ENCODE peak calls at places on chromosomes 4 and X, in six cellular contexts. Q is transverse colon, B is fibroblast of villous mesenchyme, T is kidney epithelial cell, Y is NB4, J is AG09309. U is an unnamed sample.

GRCh38 chr4:152778656-152779512 is 646 bp downstream of the TIGD4 start:
- DNase-seq in Q (peak), B (no peak), T (no peak), Y (peak), J (no peak), U (no peak)

GRCh38 chrX:11113731-11114130 is 2.6 kb downstream of the HCCS start:
- DNase-seq in Q (no peak), B (peak), T (no peak), Y (peak), J (no peak), U (no peak)

GRCh38 chr4:3302164-3302785 is 9.5 kb downstream of the RGS12 start:
- DNase-seq in Q (no peak), B (no peak), T (no peak), Y (peak), J (no peak), U (no peak)

GRCh38 chrX:40468033-40468979 is 112.5 kb upstream of the ATP6AP2 start:
- DNase-seq in Q (peak), B (peak), T (peak), Y (peak), J (no peak), U (no peak)

GRCh38 chr4:100100985-100101384 is 89.3 kb downstream of the DDIT4L start:
- DNase-seq in Q (no peak), B (no peak), T (no peak), Y (no peak), J (no peak), U (no peak)

GRCh38 chr4:7120341-7120740 is 52.5 kb upstream of the GRPEL1 start:
- DNase-seq in Q (no peak), B (no peak), T (no peak), Y (peak), J (no peak), U (no peak)

GRCh38 chr4:73446336-73446938 is 10.4 kb downstream of the AFP start:
- DNase-seq in Q (no peak), B (peak), T (no peak), Y (peak), J (no peak), U (no peak)

GRCh38 chr4:130689182-130689581 is 1593.2 kb downstream of the C4orf33 start:
- DNase-seq in Q (no peak), B (no peak), T (no peak), Y (no peak), J (no peak), U (no peak)

GRCh38 chr4:113080050-113080449 is 30.6 kb downstream of the ANK2 start:
- DNase-seq in Q (no peak), B (no peak), T (peak), Y (no peak), J (no peak), U (no peak)

GRCh38 chrX:10110316-10110932 is 46.4 kb upstream of the CLCN4 start:
- DNase-seq in Q (no peak), B (no peak), T (no peak), Y (no peak), J (no peak), U (no peak)

GRCh38 chr4:164648849-164649212 is 105.1 kb upstream of the SMIM31 start:
- DNase-seq in Q (no peak), B (no peak), T (no peak), Y (no peak), J (no peak), U (no peak)

GRCh38 chrX:53128097-53128749 is 34.3 kb downstream of the KANTR start:
- DNase-seq in Q (no peak), B (peak), T (no peak), Y (no peak), J (peak), U (peak)

GRCh38 chr4:92305148-92305877 is 1.5 kb downstream of the GRID2 start:
- DNase-seq in Q (no peak), B (peak), T (peak), Y (no peak), J (no peak), U (no peak)

GRCh38 chrX:43860646-43861370 is 21.4 kb downstream of the MAOB start:
- DNase-seq in Q (no peak), B (no peak), T (peak), Y (no peak), J (no peak), U (no peak)

GRCh38 chr4:152235718-152236117 is 300.2 kb downstream of the FBXW7 start:
- DNase-seq in Q (no peak), B (no peak), T (no peak), Y (no peak), J (no peak), U (no peak)

GRCh38 chrX:23228950-23229448 is 105.7 kb upstream of the PTCHD1 start:
- DNase-seq in Q (no peak), B (no peak), T (no peak), Y (peak), J (no peak), U (no peak)
- H3K4me3 ChIP-seq in Q (no peak), B (no peak), T (no peak), Y (no peak), J (no peak), U (no peak)

DNA sequence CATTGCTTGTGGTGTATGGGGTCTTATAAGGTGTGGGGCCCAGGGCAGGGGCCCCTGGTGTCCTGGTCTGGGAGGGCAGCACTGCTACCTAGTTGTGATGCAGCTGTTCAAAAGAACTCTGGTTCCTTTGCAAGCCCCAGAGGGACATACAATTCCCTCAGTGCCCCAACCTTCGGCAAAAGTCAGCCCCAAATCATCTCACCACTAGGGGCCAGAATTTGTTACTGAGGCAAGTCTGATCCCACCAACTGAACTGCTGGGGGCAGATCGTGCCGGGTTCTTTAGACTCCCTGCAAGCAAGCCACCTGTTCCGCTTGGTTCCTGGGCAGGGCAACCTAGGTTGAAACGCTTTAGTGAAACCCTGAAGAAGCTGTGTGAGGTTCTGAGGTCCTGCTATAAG is 180.1 kb upstream of the S100G start:
- DNase-seq in Q (no peak), B (no peak), T (no peak), Y (peak), J (no peak), U (no peak)
- TF ChIP-seq CTCF in Q (no peak), B (peak), T (no peak), Y (peak), J (no peak), U (no peak)

GRCh38 chrX:151860827-151861226 is 51.9 kb upstream of the MAGEA4 start:
- DNase-seq in Q (no peak), B (no peak), T (no peak), Y (no peak), J (no peak), U (no peak)
- H3K4me3 ChIP-seq in Q (no peak), B (no peak), T (no peak), Y (no peak), J (no peak), U (no peak)

DNA sequence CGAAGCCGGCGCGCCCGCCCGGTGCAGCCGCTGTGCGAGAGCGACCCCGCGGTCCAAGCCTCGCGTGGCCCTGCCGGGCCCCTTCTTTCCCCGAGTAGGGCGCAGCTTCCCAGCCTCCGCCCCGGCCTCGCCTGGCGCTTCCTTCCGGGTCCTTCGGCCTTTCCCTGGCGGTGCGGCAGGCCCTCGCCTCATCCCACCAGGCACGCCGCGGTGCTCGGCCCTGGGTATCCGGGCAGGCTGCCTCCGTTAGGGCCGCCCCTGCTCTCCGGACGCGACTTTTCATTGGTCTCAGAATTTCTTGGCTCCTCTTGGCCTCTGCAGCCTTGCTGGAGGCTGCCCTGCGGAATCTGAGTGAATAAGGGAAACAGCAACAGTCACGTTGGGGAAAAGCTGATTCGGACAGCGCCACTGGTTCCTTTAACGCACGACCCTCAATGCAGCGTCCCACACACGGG is 429 bp downstream of the UVSSA start:
- DNase-seq in Q (peak), B (peak), T (no peak), Y (peak), J (peak), U (no peak)
- TF ChIP-seq CTCF in Q (no peak), B (no peak), T (no peak), Y (no peak), J (no peak), U (no peak)

DNA sequence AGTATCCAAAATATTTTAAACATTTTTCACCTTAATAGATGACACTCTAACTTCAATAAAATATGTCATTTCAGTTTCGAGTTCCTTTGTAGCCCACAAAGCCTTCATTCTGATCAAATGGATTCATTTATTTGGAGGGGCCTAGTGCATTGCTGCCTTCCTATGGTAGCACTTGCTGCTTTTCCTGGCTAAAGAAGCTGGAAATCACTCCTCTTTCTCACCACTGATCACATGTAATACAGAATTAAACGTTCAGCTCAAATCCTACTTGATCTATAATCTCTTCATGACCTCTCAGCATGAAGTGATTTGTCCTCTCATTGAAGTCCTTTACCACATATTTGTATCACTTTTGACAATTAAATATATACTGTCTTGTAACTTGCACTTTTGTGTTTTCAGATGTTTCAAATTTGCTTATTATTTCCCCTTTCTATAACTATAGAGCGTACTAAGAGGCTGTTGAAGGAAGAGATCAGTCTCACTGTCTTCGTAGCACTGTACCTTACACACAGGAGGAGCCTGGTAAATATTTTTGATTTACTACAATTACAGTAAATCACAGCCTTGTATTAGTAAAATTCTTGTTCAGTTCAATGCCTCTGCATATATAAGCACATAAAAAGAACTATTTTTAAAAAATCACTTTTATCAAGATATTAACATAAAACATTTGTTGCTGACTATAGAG is 555 bp downstream of the CFI start:
- DNase-seq in Q (no peak), B (no peak), T (no peak), Y (no peak), J (no peak), U (no peak)
- H3K4me3 ChIP-seq in Q (no peak), B (peak), T (peak), Y (no peak), J (no peak), U (no peak)

DNA sequence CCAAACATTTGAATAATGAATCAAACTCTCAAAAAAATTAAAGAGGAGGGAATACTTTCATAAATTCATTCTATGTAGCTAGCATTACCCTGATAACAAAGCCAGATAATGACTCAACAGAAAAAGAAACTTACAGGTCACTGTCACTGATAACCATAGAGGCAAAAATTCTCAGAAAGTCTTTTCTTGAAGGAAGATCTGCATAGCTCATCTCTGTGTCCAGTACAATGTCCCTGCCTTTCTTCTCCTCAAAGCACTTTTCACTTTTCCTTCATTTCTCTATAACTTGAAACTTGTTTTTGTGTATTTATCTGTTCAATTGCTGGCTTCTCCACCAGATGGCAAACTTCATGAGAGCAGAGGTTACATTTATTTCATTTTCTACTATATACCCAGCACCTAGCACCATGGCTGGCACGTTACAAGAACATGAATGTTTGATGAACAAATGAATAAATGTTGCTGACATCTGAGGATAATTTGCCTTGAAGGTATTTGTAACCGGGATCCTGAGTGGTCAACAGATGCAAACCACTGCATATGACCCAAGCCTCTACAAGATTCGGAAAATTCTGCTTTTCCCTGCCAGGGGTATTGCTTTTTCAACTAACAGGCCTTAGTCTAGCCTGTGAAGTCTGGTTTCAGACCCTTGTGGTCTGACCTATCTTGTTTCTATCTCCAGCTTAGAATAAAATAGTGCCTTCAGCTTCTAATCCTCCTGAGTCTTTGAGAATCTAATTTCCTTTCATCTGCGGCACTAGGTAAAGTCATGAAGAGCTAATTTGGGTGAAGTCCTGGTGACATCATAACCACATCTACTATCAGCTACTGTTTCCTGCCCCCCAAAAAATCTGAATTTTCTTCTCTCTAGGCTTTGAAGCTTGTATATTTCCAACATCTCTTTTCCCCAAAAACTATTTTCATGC is 52.5 kb upstream of the ANTXR2 start:
- DNase-seq in Q (peak), B (peak), T (no peak), Y (peak), J (no peak), U (no peak)
- TF ChIP-seq CTCF in Q (peak), B (peak), T (peak), Y (peak), J (peak), U (peak)

DNA sequence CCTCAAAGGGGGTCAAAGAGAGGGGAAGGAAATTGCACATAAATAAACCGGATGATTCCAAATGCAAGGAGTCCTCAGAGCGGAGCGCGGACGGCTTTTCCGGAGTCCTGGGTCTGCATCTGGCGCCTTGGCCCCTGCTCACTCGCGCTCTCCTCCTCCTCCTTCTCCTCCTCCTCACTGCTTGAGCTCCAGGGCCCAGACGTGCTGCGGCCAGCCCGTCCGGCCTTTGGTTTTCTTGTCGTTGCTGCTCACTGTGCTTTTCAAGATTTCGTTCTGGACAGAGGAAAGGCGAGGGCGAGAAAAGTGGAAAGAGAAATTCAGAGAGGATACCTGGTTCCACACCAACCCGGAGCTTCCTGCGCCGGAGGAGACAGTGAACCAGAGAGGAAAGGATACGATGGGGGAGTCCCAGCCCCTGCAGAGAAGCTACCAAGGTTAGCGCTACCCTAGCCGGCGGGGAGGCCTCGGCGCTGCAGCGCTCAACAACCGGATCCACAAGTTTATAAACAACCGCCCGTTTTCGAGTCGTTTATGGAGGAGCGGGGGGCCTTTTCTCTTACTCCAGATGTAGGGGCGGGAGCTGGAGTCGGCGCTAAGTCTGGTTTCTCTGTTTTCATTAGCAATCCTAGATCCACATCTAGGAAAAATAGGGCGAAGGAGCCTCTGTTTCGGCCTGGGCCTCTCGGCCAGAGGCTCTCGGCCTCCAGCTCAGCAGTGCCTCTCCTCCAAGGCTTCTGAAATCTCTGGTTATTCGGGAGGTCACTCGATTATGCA is 2.7 kb downstream of the HAND2 start:
- DNase-seq in Q (no peak), B (peak), T (no peak), Y (no peak), J (no peak), U (no peak)
- H3K4me3 ChIP-seq in Q (peak), B (peak), T (no peak), Y (no peak), J (no peak), U (peak)

GRCh38 chr4:71188197-71188625 is 150.6 kb upstream of the SLC4A4 start:
- DNase-seq in Q (no peak), B (no peak), T (no peak), Y (no peak), J (no peak), U (no peak)
- TF ChIP-seq CTCF in Q (no peak), B (no peak), T (peak), Y (no peak), J (no peak), U (no peak)

DNA sequence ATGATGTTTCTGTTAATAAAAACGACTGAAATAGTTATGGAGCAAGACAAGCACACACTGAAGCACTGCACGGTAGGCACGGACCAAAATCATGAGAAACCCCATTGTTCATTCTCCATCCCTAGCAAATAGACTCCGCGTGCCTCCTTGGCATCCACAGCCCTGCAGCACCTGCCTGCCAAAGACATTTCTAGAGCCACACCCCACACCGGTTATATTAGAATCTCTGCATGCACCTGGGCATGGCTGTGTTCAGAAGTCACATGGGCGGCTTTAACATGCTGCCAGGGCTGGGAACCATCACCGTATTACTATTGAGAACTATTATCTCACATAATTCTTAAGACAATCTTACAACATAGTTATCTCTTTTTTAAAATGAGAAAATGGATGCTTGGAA is 5.9 kb downstream of the PDLIM3 start:
- DNase-seq in Q (no peak), B (no peak), T (no peak), Y (no peak), J (no peak), U (no peak)
- H3K4me3 ChIP-seq in Q (no peak), B (no peak), T (no peak), Y (no peak), J (no peak), U (no peak)

GRCh38 chrX:16022580-16023170 is 100.7 kb upstream of the GRPR start:
- DNase-seq in Q (no peak), B (no peak), T (no peak), Y (no peak), J (no peak), U (no peak)

GRCh38 chrX:16023790-16024734 is 99.3 kb upstream of the GRPR start:
- DNase-seq in Q (no peak), B (no peak), T (peak), Y (no peak), J (no peak), U (no peak)
- TF ChIP-seq CTCF in Q (no peak), B (no peak), T (no peak), Y (no peak), J (no peak), U (no peak)